ENCODE peak calls at places on chromosomes 1 and 21, in ten cellular contexts. One of them, this sample, is unnamed.

GRCh38 chr1:39129514-39129913 is 75.0 kb upstream of the MACF1 start:
- DNase-seq in H7: no peak
- DNase-seq in small intestine: no peak
- DNase-seq in fibroblast of lung: peak; percentile 50
- DNase-seq in left ventricle myocardium inferior: no peak
- DNase-seq in ovary: no peak
- DNase-seq in NT2/D1: no peak
- DNase-seq in SK-N-SH: no peak
- DNase-seq in upper lobe of right lung: no peak
- DNase-seq in esophagus squamous epithelium: no peak
- DNase-seq in this sample: no peak

GRCh38 chr1:156892190-156893047 is 1.1 kb upstream of the PEAR1 start:
- DNase-seq in upper lobe of right lung: peak; percentile 95
- DNase-seq in fibroblast of lung: peak; percentile 82
- DNase-seq in left ventricle myocardium inferior: peak; percentile 94
- DNase-seq in small intestine: peak; percentile 85
- DNase-seq in esophagus squamous epithelium: no peak
- DNase-seq in ovary: peak; percentile 92
- DNase-seq in NT2/D1: peak; percentile 95
- DNase-seq in SK-N-SH: peak; percentile 94
- DNase-seq in H7: peak; percentile 97
- DNase-seq in this sample: peak; percentile 81

GRCh38 chr21:45769239-45769758 is 125.8 kb downstream of the PCBP3 start:
- DNase-seq in fibroblast of lung: no peak
- DNase-seq in upper lobe of right lung: no peak
- DNase-seq in SK-N-SH: no peak
- DNase-seq in left ventricle myocardium inferior: no peak
- DNase-seq in NT2/D1: no peak
- DNase-seq in esophagus squamous epithelium: no peak
- DNase-seq in ovary: no peak
- DNase-seq in H7: peak; percentile 42
- DNase-seq in small intestine: no peak
- DNase-seq in this sample: no peak

GRCh38 chr1:59814180-59814900 is 409 bp upstream of the HOOK1 start:
- DNase-seq in upper lobe of right lung: peak; percentile 96
- DNase-seq in fibroblast of lung: peak; percentile 12
- DNase-seq in ovary: peak; percentile 44
- DNase-seq in esophagus squamous epithelium: peak; percentile 68
- DNase-seq in left ventricle myocardium inferior: peak; percentile 71
- DNase-seq in small intestine: peak; percentile 99
- DNase-seq in SK-N-SH: peak; percentile 95
- DNase-seq in H7: peak; percentile 95
- DNase-seq in NT2/D1: peak; percentile 97
- DNase-seq in this sample: peak; percentile 96

GRCh38 chr1:235455097-235455496 is 49.2 kb downstream of the B3GALNT2 start:
- DNase-seq in esophagus squamous epithelium: no peak
- DNase-seq in left ventricle myocardium inferior: no peak
- DNase-seq in SK-N-SH: no peak
- DNase-seq in H7: no peak
- DNase-seq in small intestine: no peak
- DNase-seq in NT2/D1: no peak
- DNase-seq in upper lobe of right lung: no peak
- DNase-seq in fibroblast of lung: no peak
- DNase-seq in ovary: no peak
- DNase-seq in this sample: no peak

GRCh38 chr1:218330043-218330623 is 15.0 kb upstream of the TGFB2 start:
- DNase-seq in small intestine: peak; percentile 48
- DNase-seq in SK-N-SH: peak; percentile 56
- DNase-seq in NT2/D1: no peak
- DNase-seq in upper lobe of right lung: no peak
- DNase-seq in ovary: no peak
- DNase-seq in esophagus squamous epithelium: no peak
- DNase-seq in H7: peak; percentile 37
- DNase-seq in fibroblast of lung: peak; percentile 44
- DNase-seq in left ventricle myocardium inferior: no peak
- DNase-seq in this sample: peak; percentile 49

GRCh38 chr21:41189147-41189538 is 21.2 kb downstream of the BACE2 start:
- DNase-seq in esophagus squamous epithelium: no peak
- DNase-seq in upper lobe of right lung: no peak
- DNase-seq in small intestine: no peak
- DNase-seq in fibroblast of lung: no peak
- DNase-seq in H7: no peak
- DNase-seq in left ventricle myocardium inferior: no peak
- DNase-seq in ovary: no peak
- DNase-seq in NT2/D1: no peak
- DNase-seq in SK-N-SH: no peak
- DNase-seq in this sample: no peak

GRCh38 chr1:152458384-152459185 is 44.5 kb upstream of the CRNN start:
- DNase-seq in H7: peak; percentile 52
- DNase-seq in upper lobe of right lung: peak; percentile 70
- DNase-seq in small intestine: peak; percentile 72
- DNase-seq in esophagus squamous epithelium: no peak
- DNase-seq in ovary: peak; percentile 29
- DNase-seq in left ventricle myocardium inferior: peak; percentile 64
- DNase-seq in NT2/D1: peak; percentile 88
- DNase-seq in SK-N-SH: peak; percentile 49
- DNase-seq in fibroblast of lung: peak; percentile 56
- DNase-seq in this sample: peak; percentile 81

GRCh38 chr1:117025568-117025967 is 24.0 kb downstream of the CD101 start:
- DNase-seq in SK-N-SH: no peak
- DNase-seq in NT2/D1: no peak
- DNase-seq in left ventricle myocardium inferior: no peak
- DNase-seq in small intestine: no peak
- DNase-seq in upper lobe of right lung: no peak
- DNase-seq in fibroblast of lung: no peak
- DNase-seq in esophagus squamous epithelium: no peak
- DNase-seq in H7: no peak
- DNase-seq in ovary: no peak
- DNase-seq in this sample: no peak

GRCh38 chr21:44290327-44291077 is 4.8 kb downstream of the AIRE start:
- DNase-seq in esophagus squamous epithelium: no peak
- DNase-seq in upper lobe of right lung: no peak
- DNase-seq in small intestine: no peak
- DNase-seq in H7: no peak
- DNase-seq in ovary: no peak
- DNase-seq in NT2/D1: no peak
- DNase-seq in fibroblast of lung: no peak
- DNase-seq in SK-N-SH: no peak
- DNase-seq in left ventricle myocardium inferior: no peak
- DNase-seq in this sample: no peak

GRCh38 chr1:174247472-174247871 is 88.2 kb downstream of the RABGAP1L start:
- DNase-seq in left ventricle myocardium inferior: no peak
- DNase-seq in small intestine: no peak
- DNase-seq in H7: no peak
- DNase-seq in esophagus squamous epithelium: no peak
- DNase-seq in SK-N-SH: no peak
- DNase-seq in upper lobe of right lung: no peak
- DNase-seq in ovary: no peak
- DNase-seq in fibroblast of lung: no peak
- DNase-seq in NT2/D1: no peak
- DNase-seq in this sample: no peak

GRCh38 chr1:119222271-119222670 is 81.8 kb upstream of the WARS2 start:
- DNase-seq in H7: no peak
- DNase-seq in small intestine: no peak
- DNase-seq in fibroblast of lung: no peak
- DNase-seq in NT2/D1: no peak
- DNase-seq in left ventricle myocardium inferior: no peak
- DNase-seq in upper lobe of right lung: no peak
- DNase-seq in ovary: no peak
- DNase-seq in SK-N-SH: no peak
- DNase-seq in esophagus squamous epithelium: no peak
- DNase-seq in this sample: no peak

GRCh38 chr1:207787776-207788175 is 35.9 kb downstream of the CD46 start:
- DNase-seq in H7: no peak
- DNase-seq in ovary: no peak
- DNase-seq in SK-N-SH: no peak
- DNase-seq in fibroblast of lung: peak; percentile 50
- DNase-seq in esophagus squamous epithelium: no peak
- DNase-seq in upper lobe of right lung: no peak
- DNase-seq in small intestine: no peak
- DNase-seq in NT2/D1: no peak
- DNase-seq in left ventricle myocardium inferior: no peak
- DNase-seq in this sample: peak; percentile 55

GRCh38 chr1:111471012-111471411 is 2.8 kb upstream of the C1orf162 start:
- DNase-seq in esophagus squamous epithelium: peak; percentile 41
- DNase-seq in small intestine: peak; percentile 56
- DNase-seq in left ventricle myocardium inferior: peak; percentile 35
- DNase-seq in SK-N-SH: no peak
- DNase-seq in fibroblast of lung: no peak
- DNase-seq in upper lobe of right lung: peak; percentile 65
- DNase-seq in ovary: no peak
- DNase-seq in NT2/D1: no peak
- DNase-seq in H7: no peak
- DNase-seq in this sample: no peak

GRCh38 chr1:244021427-244021826 is 29.7 kb upstream of the ZBTB18 start:
- DNase-seq in ovary: no peak
- DNase-seq in fibroblast of lung: no peak
- DNase-seq in upper lobe of right lung: no peak
- DNase-seq in small intestine: no peak
- DNase-seq in H7: peak; percentile 44
- DNase-seq in esophagus squamous epithelium: no peak
- DNase-seq in left ventricle myocardium inferior: no peak
- DNase-seq in SK-N-SH: no peak
- DNase-seq in NT2/D1: no peak
- DNase-seq in this sample: no peak

GRCh38 chr1:69520326-69520725 is 47.4 kb upstream of the LRRC7 start:
- DNase-seq in ovary: no peak
- DNase-seq in esophagus squamous epithelium: no peak
- DNase-seq in H7: no peak
- DNase-seq in fibroblast of lung: peak; percentile 14
- DNase-seq in left ventricle myocardium inferior: no peak
- DNase-seq in small intestine: no peak
- DNase-seq in NT2/D1: no peak
- DNase-seq in upper lobe of right lung: no peak
- DNase-seq in SK-N-SH: no peak
- DNase-seq in this sample: no peak

GRCh38 chr1:69518991-69519390 is 48.7 kb upstream of the LRRC7 start:
- DNase-seq in H7: no peak
- DNase-seq in ovary: no peak
- DNase-seq in esophagus squamous epithelium: no peak
- DNase-seq in NT2/D1: no peak
- DNase-seq in fibroblast of lung: no peak
- DNase-seq in upper lobe of right lung: no peak
- DNase-seq in left ventricle myocardium inferior: no peak
- DNase-seq in SK-N-SH: no peak
- DNase-seq in small intestine: no peak
- DNase-seq in this sample: no peak

GRCh38 chr1:69524010-69524409 is 43.7 kb upstream of the LRRC7 start:
- DNase-seq in upper lobe of right lung: no peak
- DNase-seq in esophagus squamous epithelium: no peak
- DNase-seq in SK-N-SH: no peak
- DNase-seq in H7: no peak
- DNase-seq in fibroblast of lung: peak; percentile 79
- DNase-seq in NT2/D1: no peak
- DNase-seq in ovary: no peak
- DNase-seq in left ventricle myocardium inferior: no peak
- DNase-seq in small intestine: no peak
- DNase-seq in this sample: peak; percentile 17

DNA sequence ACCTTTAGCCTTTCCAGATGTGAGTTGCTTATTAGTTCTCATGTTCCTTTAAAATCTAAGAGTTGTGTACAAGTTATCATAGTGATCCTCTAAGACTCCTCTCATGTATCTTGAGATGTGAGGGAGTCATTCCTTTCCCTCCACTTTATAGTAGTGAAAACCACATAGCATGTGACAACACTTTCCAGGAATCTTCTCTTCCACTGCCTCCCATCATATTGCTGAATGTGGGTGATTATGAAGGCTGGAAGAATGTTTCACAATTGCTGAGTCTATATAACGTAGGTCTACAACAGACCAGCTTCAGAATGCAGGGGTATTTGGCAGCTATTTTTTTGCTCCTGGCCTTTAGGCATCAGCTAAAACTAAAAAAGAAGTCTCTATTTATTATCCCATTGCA is 44.7 kb upstream of the LRRC7 start:
- DNase-seq in H7: no peak
- DNase-seq in esophagus squamous epithelium: no peak
- DNase-seq in ovary: no peak
- DNase-seq in SK-N-SH: no peak
- DNase-seq in upper lobe of right lung: no peak
- DNase-seq in fibroblast of lung: peak; percentile 93
- DNase-seq in NT2/D1: no peak
- DNase-seq in small intestine: no peak
- DNase-seq in left ventricle myocardium inferior: no peak
- DNase-seq in this sample: peak; percentile 75
- H3K36me3 ChIP-seq in H7: no peaks in the 10 kb centered on the region
- H3K36me3 ChIP-seq in esophagus squamous epithelium: no peaks in the 10 kb centered on the region
- H3K36me3 ChIP-seq in ovary: no peaks in the 10 kb centered on the region
- H3K36me3 ChIP-seq in SK-N-SH: no peaks in the 10 kb centered on the region
- H3K36me3 ChIP-seq in upper lobe of right lung: no peaks in the 10 kb centered on the region
- H3K36me3 ChIP-seq in fibroblast of lung: no peaks in the 10 kb centered on the region
- H3K36me3 ChIP-seq in NT2/D1: no peaks in the 10 kb centered on the region
- H3K36me3 ChIP-seq in small intestine: no peaks in the 10 kb centered on the region
- H3K36me3 ChIP-seq in left ventricle myocardium inferior: no peaks in the 10 kb centered on the region
- H3K36me3 ChIP-seq in this sample: no peaks in the 10 kb centered on the region

GRCh38 chr1:197184190-197184589 is 37.7 kb upstream of the ASPM start:
- DNase-seq in esophagus squamous epithelium: no peak
- DNase-seq in SK-N-SH: no peak
- DNase-seq in left ventricle myocardium inferior: no peak
- DNase-seq in upper lobe of right lung: no peak
- DNase-seq in fibroblast of lung: no peak
- DNase-seq in H7: no peak
- DNase-seq in small intestine: no peak
- DNase-seq in ovary: no peak
- DNase-seq in NT2/D1: no peak
- DNase-seq in this sample: no peak
- H3K36me3 ChIP-seq in esophagus squamous epithelium: no peaks in the 10 kb centered on the region
- H3K36me3 ChIP-seq in SK-N-SH: peaks cover 84% of the 10 kb centered on the region
- H3K36me3 ChIP-seq in left ventricle myocardium inferior: peaks cover 70% of the 10 kb centered on the region
- H3K36me3 ChIP-seq in upper lobe of right lung: peaks cover 80% of the 10 kb centered on the region
- H3K36me3 ChIP-seq in fibroblast of lung: peaks cover 1% of the 10 kb centered on the region
- H3K36me3 ChIP-seq in H7: peaks cover 3% of the 10 kb centered on the region
- H3K36me3 ChIP-seq in small intestine: peaks cover 4% of the 10 kb centered on the region
- H3K36me3 ChIP-seq in ovary: no peaks in the 10 kb centered on the region
- H3K36me3 ChIP-seq in NT2/D1: peaks cover 55% of the 10 kb centered on the region
- H3K36me3 ChIP-seq in this sample: peaks cover 1% of the 10 kb centered on the region

DNA sequence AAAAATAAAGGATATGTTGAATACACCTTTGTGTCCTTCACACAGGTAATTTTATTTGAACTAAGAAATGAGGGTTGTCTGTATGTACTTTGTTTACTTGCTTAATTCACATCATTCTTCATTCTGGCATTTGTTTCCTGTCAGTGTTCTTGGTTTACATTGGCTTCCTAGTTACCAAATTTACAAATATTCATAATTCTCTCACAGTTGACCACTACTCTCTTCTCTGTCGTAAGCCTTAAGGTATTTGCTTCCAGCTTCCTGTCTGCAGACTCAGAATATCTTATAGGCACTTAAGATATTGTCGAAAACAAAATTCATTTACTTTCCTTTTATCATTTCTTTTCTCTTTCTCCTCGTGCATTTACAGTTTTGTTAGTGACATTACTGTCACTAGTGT is 15.9 kb downstream of the RNPC3 start:
- DNase-seq in small intestine: no peak
- DNase-seq in left ventricle myocardium inferior: no peak
- DNase-seq in ovary: no peak
- DNase-seq in SK-N-SH: no peak
- DNase-seq in H7: no peak
- DNase-seq in upper lobe of right lung: no peak
- DNase-seq in NT2/D1: no peak
- DNase-seq in esophagus squamous epithelium: no peak
- DNase-seq in fibroblast of lung: no peak
- DNase-seq in this sample: no peak
- H3K36me3 ChIP-seq in small intestine: peaks cover 9% of the 10 kb centered on the region
- H3K36me3 ChIP-seq in left ventricle myocardium inferior: peaks cover 98% of the 10 kb centered on the region
- H3K36me3 ChIP-seq in ovary: no peaks in the 10 kb centered on the region
- H3K36me3 ChIP-seq in SK-N-SH: peaks cover 92% of the 10 kb centered on the region
- H3K36me3 ChIP-seq in H7: peaks cover 7% of the 10 kb centered on the region
- H3K36me3 ChIP-seq in upper lobe of right lung: peaks cover 100% of the 10 kb centered on the region
- H3K36me3 ChIP-seq in NT2/D1: peaks cover 79% of the 10 kb centered on the region
- H3K36me3 ChIP-seq in esophagus squamous epithelium: no peaks in the 10 kb centered on the region
- H3K36me3 ChIP-seq in fibroblast of lung: peaks cover 4% of the 10 kb centered on the region
- H3K36me3 ChIP-seq in this sample: peaks cover 4% of the 10 kb centered on the region

GRCh38 chr21:24470852-24471251 is 1136.4 kb downstream of the MRPL39 start:
- DNase-seq in left ventricle myocardium inferior: no peak
- DNase-seq in fibroblast of lung: no peak
- DNase-seq in ovary: no peak
- DNase-seq in upper lobe of right lung: no peak
- DNase-seq in small intestine: no peak
- DNase-seq in NT2/D1: no peak
- DNase-seq in esophagus squamous epithelium: no peak
- DNase-seq in H7: no peak
- DNase-seq in SK-N-SH: no peak
- DNase-seq in this sample: no peak
- H3K36me3 ChIP-seq in left ventricle myocardium inferior: no peaks in the 10 kb centered on the region
- H3K36me3 ChIP-seq in fibroblast of lung: no peaks in the 10 kb centered on the region
- H3K36me3 ChIP-seq in ovary: no peaks in the 10 kb centered on the region
- H3K36me3 ChIP-seq in upper lobe of right lung: no peaks in the 10 kb centered on the region
- H3K36me3 ChIP-seq in small intestine: no peaks in the 10 kb centered on the region
- H3K36me3 ChIP-seq in NT2/D1: no peaks in the 10 kb centered on the region
- H3K36me3 ChIP-seq in esophagus squamous epithelium: no peaks in the 10 kb centered on the region
- H3K36me3 ChIP-seq in H7: no peaks in the 10 kb centered on the region
- H3K36me3 ChIP-seq in SK-N-SH: no peaks in the 10 kb centered on the region
- H3K36me3 ChIP-seq in this sample: no peaks in the 10 kb centered on the region

This sample was measured in bronchial epithelial cell.